ENCODE peak calls at places on chromosomes 13 and 19, in seven cellular contexts. One of them, this sample, is unnamed.

GRCh38 chr19:43779820-43780219 is 953 bp downstream of the KCNN4 start:
- DNase-seq in HCT116: no peak
- DNase-seq in GM12878: no peak
- DNase-seq in SK-N-SH: no peak
- DNase-seq in HepG2: no peak
- DNase-seq in GM23338: no peak
- DNase-seq in HL-60: no peak
- DNase-seq in this sample: no peak

GRCh38 chr19:54154603-54155345 is 4.7 kb downstream of the LENG1 start:
- DNase-seq in HCT116: no peak
- DNase-seq in GM12878: no peak
- DNase-seq in SK-N-SH: no peak
- DNase-seq in HepG2: no peak
- DNase-seq in GM23338: no peak
- DNase-seq in HL-60: no peak
- DNase-seq in this sample: no peak

GRCh38 chr19:3186891-3187661 is 1.3 kb downstream of the NCLN start:
- DNase-seq in HCT116: no peak
- DNase-seq in GM12878: no peak
- DNase-seq in SK-N-SH: no peak
- DNase-seq in HepG2: no peak
- DNase-seq in GM23338: no peak
- DNase-seq in HL-60: no peak
- DNase-seq in this sample: no peak

GRCh38 chr13:30026093-30026492 is 175.7 kb upstream of the UBL3 start:
- DNase-seq in HCT116: no peak
- DNase-seq in GM12878: no peak
- DNase-seq in SK-N-SH: no peak
- DNase-seq in HepG2: no peak
- DNase-seq in GM23338: no peak
- DNase-seq in HL-60: no peak
- DNase-seq in this sample: no peak

GRCh38 chr19:40921005-40921897 is 39.2 kb upstream of the CYP2A7 start:
- DNase-seq in HCT116: peak; percentile 74
- DNase-seq in GM12878: no peak
- DNase-seq in SK-N-SH: no peak
- DNase-seq in HepG2: peak; percentile 83
- DNase-seq in GM23338: no peak
- DNase-seq in HL-60: no peak
- DNase-seq in this sample: peak; percentile 87

GRCh38 chr19:55206664-55207500 is 2.4 kb downstream of the PTPRH start:
- DNase-seq in HCT116: peak; percentile 67
- DNase-seq in GM12878: no peak
- DNase-seq in SK-N-SH: peak; percentile 96
- DNase-seq in HepG2: peak; percentile 93
- DNase-seq in GM23338: peak; percentile 83
- DNase-seq in HL-60: no peak
- DNase-seq in this sample: peak; percentile 65

GRCh38 chr19:24071078-24071477 is 15.9 kb upstream of the ZNF254 start:
- DNase-seq in HCT116: no peak
- DNase-seq in GM12878: no peak
- DNase-seq in SK-N-SH: no peak
- DNase-seq in HepG2: no peak
- DNase-seq in GM23338: no peak
- DNase-seq in HL-60: no peak
- DNase-seq in this sample: no peak

GRCh38 chr19:3275068-3275582 is 50.7 kb downstream of the CELF5 start:
- DNase-seq in HCT116: peak; percentile 36
- DNase-seq in GM12878: no peak
- DNase-seq in SK-N-SH: no peak
- DNase-seq in HepG2: peak; percentile 65
- DNase-seq in GM23338: peak; percentile 92
- DNase-seq in HL-60: no peak
- DNase-seq in this sample: no peak

GRCh38 chr19:2123682-2124387 is 27.1 kb downstream of the IZUMO4 start:
- DNase-seq in HCT116: no peak
- DNase-seq in GM12878: no peak
- DNase-seq in SK-N-SH: no peak
- DNase-seq in HepG2: no peak
- DNase-seq in GM23338: peak; percentile 76
- DNase-seq in HL-60: no peak
- DNase-seq in this sample: no peak

GRCh38 chr13:110590577-110590976 is 24.8 kb upstream of the NAXD start:
- DNase-seq in HCT116: no peak
- DNase-seq in GM12878: no peak
- DNase-seq in SK-N-SH: no peak
- DNase-seq in HepG2: no peak
- DNase-seq in GM23338: no peak
- DNase-seq in HL-60: no peak
- DNase-seq in this sample: no peak

GRCh38 chr13:97567510-97568243 is 133.7 kb downstream of the RAP2A start:
- DNase-seq in HCT116: peak; percentile 40
- DNase-seq in GM12878: peak; percentile 37
- DNase-seq in SK-N-SH: no peak
- DNase-seq in HepG2: peak; percentile 54
- DNase-seq in GM23338: peak; percentile 8
- DNase-seq in HL-60: no peak
- DNase-seq in this sample: no peak

GRCh38 chr19:38060346-38060745 is 153.3 kb downstream of the SIPA1L3 start:
- DNase-seq in HCT116: no peak
- DNase-seq in GM12878: no peak
- DNase-seq in SK-N-SH: no peak
- DNase-seq in HepG2: no peak
- DNase-seq in GM23338: no peak
- DNase-seq in HL-60: no peak
- DNase-seq in this sample: no peak

GRCh38 chr19:50815443-50815842 is 8.1 kb downstream of the KLK1 start:
- DNase-seq in HCT116: no peak
- DNase-seq in GM12878: no peak
- DNase-seq in SK-N-SH: peak; percentile 12
- DNase-seq in HepG2: no peak
- DNase-seq in GM23338: no peak
- DNase-seq in HL-60: no peak
- DNase-seq in this sample: no peak

GRCh38 chr13:76991432-76991795 is 467 bp upstream of the CLN5 start:
- DNase-seq in HCT116: no peak
- DNase-seq in GM12878: peak; percentile 35
- DNase-seq in SK-N-SH: no peak
- DNase-seq in HepG2: no peak
- DNase-seq in GM23338: no peak
- DNase-seq in HL-60: no peak
- DNase-seq in this sample: no peak

GRCh38 chr19:53824134-53824611 is at the start of gene NLRP12:
- DNase-seq in HCT116: no peak
- DNase-seq in GM12878: no peak
- DNase-seq in SK-N-SH: no peak
- DNase-seq in HepG2: no peak
- DNase-seq in GM23338: no peak
- DNase-seq in HL-60: peak; percentile 82
- DNase-seq in this sample: no peak

GRCh38 chr13:30234763-30235162 is 72.6 kb downstream of the KATNAL1 start:
- DNase-seq in HCT116: no peak
- DNase-seq in GM12878: no peak
- DNase-seq in SK-N-SH: no peak
- DNase-seq in HepG2: no peak
- DNase-seq in GM23338: no peak
- DNase-seq in HL-60: no peak
- DNase-seq in this sample: no peak

GRCh38 chr13:93309886-93310520 is 83.4 kb downstream of the GPC6 start:
- DNase-seq in HCT116: no peak
- DNase-seq in GM12878: no peak
- DNase-seq in SK-N-SH: no peak
- DNase-seq in HepG2: peak; percentile 5
- DNase-seq in GM23338: no peak
- DNase-seq in HL-60: no peak
- DNase-seq in this sample: no peak

GRCh38 chr19:45999653-46000121 is 4.4 kb downstream of the CCDC61 start:
- DNase-seq in HCT116: no peak
- DNase-seq in GM12878: no peak
- DNase-seq in SK-N-SH: peak; percentile 86
- DNase-seq in HepG2: no peak
- DNase-seq in GM23338: peak; percentile 87
- DNase-seq in HL-60: no peak
- DNase-seq in this sample: no peak

GRCh38 chr13:37701306-37701705 is 102.7 kb upstream of the POSTN start:
- DNase-seq in HCT116: no peak
- DNase-seq in GM12878: no peak
- DNase-seq in SK-N-SH: no peak
- DNase-seq in HepG2: no peak
- DNase-seq in GM23338: no peak
- DNase-seq in HL-60: no peak
- DNase-seq in this sample: no peak

DNA sequence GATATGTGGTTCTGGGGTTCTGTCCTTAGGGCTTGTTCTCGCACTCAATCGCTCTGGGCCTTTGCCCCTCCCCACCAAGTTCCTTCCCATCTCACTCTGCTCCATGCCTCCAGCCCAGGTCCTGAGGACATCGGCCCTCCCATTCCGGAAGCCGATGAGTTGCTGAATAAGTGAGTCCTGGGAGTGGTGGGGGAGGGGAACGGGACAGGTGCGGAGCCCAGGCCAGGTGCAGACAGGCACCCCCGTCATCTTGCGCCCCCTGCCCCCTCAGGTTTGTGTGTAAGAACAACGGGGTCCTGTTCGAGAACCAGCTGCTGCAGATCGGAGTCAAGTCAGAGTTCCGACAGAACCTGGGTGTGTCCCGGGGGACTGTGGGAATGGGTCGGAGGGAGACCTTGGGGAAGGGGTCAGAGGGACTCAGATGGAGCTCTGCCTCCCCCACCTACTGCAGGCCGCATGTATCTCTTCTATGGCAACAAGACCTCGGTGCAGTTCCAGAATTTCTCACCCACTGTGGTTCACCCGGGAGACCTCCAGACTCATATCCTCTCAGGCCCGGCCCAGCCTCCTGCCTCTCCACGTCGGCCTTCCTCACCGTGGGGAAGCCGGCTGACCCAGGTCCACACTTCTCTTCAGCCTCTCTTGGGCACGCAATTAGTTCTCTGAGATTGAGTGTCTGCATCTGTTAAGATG is 10.1 kb downstream of the FUZ start:
- DNase-seq in HCT116: no peak
- DNase-seq in GM12878: no peak
- DNase-seq in SK-N-SH: no peak
- DNase-seq in HepG2: no peak
- DNase-seq in GM23338: peak; percentile 57
- DNase-seq in HL-60: no peak
- DNase-seq in this sample: no peak
- TF ChIP-seq CTCF in HCT116: no peak
- TF ChIP-seq CTCF in GM12878: no peak
- TF ChIP-seq CTCF in SK-N-SH: no peak
- TF ChIP-seq CTCF in HepG2: no peak
- TF ChIP-seq CTCF in GM23338: no peak
- TF ChIP-seq CTCF in HL-60: no peak
- TF ChIP-seq CTCF in this sample: no peak

GRCh38 chr13:113053801-113054604 is 51.6 kb upstream of the F7 start:
- DNase-seq in HCT116: no peak
- DNase-seq in GM12878: no peak
- DNase-seq in SK-N-SH: no peak
- DNase-seq in HepG2: no peak
- DNase-seq in GM23338: no peak
- DNase-seq in HL-60: no peak
- DNase-seq in this sample: no peak

GRCh38 chr13:113052206-113052605 is 53.4 kb upstream of the F7 start:
- DNase-seq in HCT116: no peak
- DNase-seq in GM12878: no peak
- DNase-seq in SK-N-SH: no peak
- DNase-seq in HepG2: no peak
- DNase-seq in GM23338: no peak
- DNase-seq in HL-60: no peak
- DNase-seq in this sample: no peak

GRCh38 chr13:113051641-113052040 is 54.0 kb upstream of the F7 start:
- DNase-seq in HCT116: no peak
- DNase-seq in GM12878: no peak
- DNase-seq in SK-N-SH: no peak
- DNase-seq in HepG2: no peak
- DNase-seq in GM23338: no peak
- DNase-seq in HL-60: no peak
- DNase-seq in this sample: no peak

GRCh38 chr13:113053376-113053775 is 52.2 kb upstream of the F7 start:
- DNase-seq in HCT116: no peak
- DNase-seq in GM12878: no peak
- DNase-seq in SK-N-SH: no peak
- DNase-seq in HepG2: no peak
- DNase-seq in GM23338: no peak
- DNase-seq in HL-60: no peak
- DNase-seq in this sample: no peak

GRCh38 chr13:113052971-113053370 is 52.6 kb upstream of the F7 start:
- DNase-seq in HCT116: no peak
- DNase-seq in GM12878: no peak
- DNase-seq in SK-N-SH: no peak
- DNase-seq in HepG2: no peak
- DNase-seq in GM23338: no peak
- DNase-seq in HL-60: no peak
- DNase-seq in this sample: no peak
- H3K27me3 ChIP-seq in HCT116: no peaks in the 10 kb centered on the region
- H3K27me3 ChIP-seq in GM12878: no peaks in the 10 kb centered on the region
- H3K27me3 ChIP-seq in SK-N-SH: no peaks in the 10 kb centered on the region
- H3K27me3 ChIP-seq in HepG2: no peaks in the 10 kb centered on the region
- H3K27me3 ChIP-seq in GM23338: no peaks in the 10 kb centered on the region
- H3K27me3 ChIP-seq in HL-60: peaks cover 5% of the 10 kb centered on the region
- H3K27me3 ChIP-seq in this sample: no peaks in the 10 kb centered on the region

DNA sequence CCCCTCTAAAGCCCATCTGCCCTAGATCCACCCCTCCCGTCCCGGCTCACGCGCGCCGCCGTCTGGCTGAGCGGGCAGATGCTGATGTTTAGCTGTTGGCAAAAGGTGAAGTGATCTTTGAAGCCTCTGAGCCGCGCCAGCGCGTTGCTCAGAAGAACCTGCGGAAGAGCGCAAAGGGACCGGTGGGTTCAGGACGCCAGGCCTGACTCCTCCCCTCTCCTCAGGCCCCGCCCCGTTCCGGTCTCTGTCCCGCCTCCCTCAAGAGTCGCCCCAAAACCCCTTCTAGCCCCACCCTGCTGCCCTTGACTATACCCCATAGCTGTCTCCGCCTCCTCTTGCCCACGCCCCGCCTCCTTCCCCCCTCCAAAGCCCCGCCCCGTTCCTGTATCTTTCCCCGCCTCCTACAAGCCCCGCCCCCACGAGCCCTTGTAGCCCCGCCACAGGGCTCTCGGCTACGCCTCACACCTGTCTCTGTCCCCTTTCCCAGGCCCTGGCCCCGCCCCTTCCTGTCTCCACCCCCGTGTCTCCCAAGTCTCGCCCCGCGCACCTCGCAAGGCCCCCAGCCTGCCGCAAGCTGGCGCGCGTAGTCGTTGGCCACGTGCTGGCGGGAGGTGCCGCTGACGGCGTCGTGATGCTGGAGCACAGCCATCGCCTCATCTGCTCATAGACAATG is 9.5 kb downstream of the MAN2B1 start:
- DNase-seq in HCT116: no peak
- DNase-seq in GM12878: no peak
- DNase-seq in SK-N-SH: peak; percentile 86
- DNase-seq in HepG2: no peak
- DNase-seq in GM23338: peak; percentile 98
- DNase-seq in HL-60: no peak
- DNase-seq in this sample: no peak
- TF ChIP-seq REST in HCT116: no peak
- TF ChIP-seq REST in GM12878: no peak
- TF ChIP-seq REST in SK-N-SH: no peak
- TF ChIP-seq REST in HepG2: no peak
- TF ChIP-seq REST in GM23338: no peak
- TF ChIP-seq REST in HL-60: no peak
- TF ChIP-seq REST in this sample: no peak

GRCh38 chr19:5504115-5504514 is 48.9 kb downstream of the ZNRF4 start:
- DNase-seq in HCT116: no peak
- DNase-seq in GM12878: no peak
- DNase-seq in SK-N-SH: no peak
- DNase-seq in HepG2: no peak
- DNase-seq in GM23338: peak; percentile 56
- DNase-seq in HL-60: no peak
- DNase-seq in this sample: no peak
- TF ChIP-seq CTCF in HCT116: no peak
- TF ChIP-seq CTCF in GM12878: no peak
- TF ChIP-seq CTCF in SK-N-SH: no peak
- TF ChIP-seq CTCF in HepG2: peak; percentile 28
- TF ChIP-seq CTCF in GM23338: peak; percentile 66
- TF ChIP-seq CTCF in HL-60: no peak
- TF ChIP-seq CTCF in this sample: no peak